ENCODE peak calls at places on chromosomes 11 and 22, in six cellular contexts. E is aorta, R is PC-3, D is mesendoderm, X is kidney, U is HCT116. N is an unnamed sample. For H3K36me3, the result is how much of the 10 kb centered on the place peaks cover.

GRCh38 chr11:45083544-45084087 is 62.8 kb upstream of the PRDM11 start:
- DNase-seq in E (no peak), R (peak), D (peak), X (no peak), U (no peak), N (peak)

GRCh38 chr11:2729841-2730240 is 30.0 kb upstream of the KCNQ1OT1 start:
- DNase-seq in E (no peak), R (no peak), D (no peak), X (no peak), U (no peak), N (no peak)

GRCh38 chr11:118051136-118051610 is 25.7 kb upstream of the TMPRSS4 start:
- DNase-seq in E (no peak), R (no peak), D (no peak), X (no peak), U (no peak), N (no peak)

GRCh38 chr22:45164217-45165123 is 745 bp downstream of the NUP50 start:
- DNase-seq in E (peak), R (no peak), D (peak), X (peak), U (no peak), N (no peak)

GRCh38 chr22:46043816-46044717 is 67.1 kb upstream of the WNT7B start:
- DNase-seq in E (no peak), R (peak), D (peak), X (peak), U (no peak), N (no peak)

GRCh38 chr11:46374815-46375214 is 6.7 kb upstream of the MDK start:
- DNase-seq in E (no peak), R (no peak), D (no peak), X (no peak), U (no peak), N (no peak)

GRCh38 chr11:69449320-69450063 is 32.0 kb upstream of the LINC01488 start:
- DNase-seq in E (peak), R (no peak), D (peak), X (peak), U (no peak), N (no peak)

GRCh38 chr22:23820748-23821211 is 18.0 kb downstream of the DERL3 start:
- DNase-seq in E (peak), R (no peak), D (no peak), X (peak), U (no peak), N (no peak)

GRCh38 chr11:7904910-7905309 is 26.2 kb downstream of the OR10A6 start:
- DNase-seq in E (no peak), R (peak), D (peak), X (no peak), U (no peak), N (peak)

GRCh38 chr11:76972051-76972450 is 62.1 kb upstream of the B3GNT6 start:
- DNase-seq in E (no peak), R (no peak), D (no peak), X (no peak), U (no peak), N (no peak)

GRCh38 chr11:18012314-18012905 is 437 bp downstream of the SERGEF start:
- DNase-seq in E (no peak), R (peak), D (peak), X (no peak), U (no peak), N (peak)

GRCh38 chr11:11608783-11609232 is 13.0 kb downstream of the GALNT18 start:
- DNase-seq in E (no peak), R (peak), D (no peak), X (no peak), U (no peak), N (peak)

GRCh38 chr11:12704049-12704448 is 29.8 kb downstream of the TEAD1 start:
- DNase-seq in E (no peak), R (peak), D (no peak), X (no peak), U (no peak), N (peak)

GRCh38 chr11:12705874-12706273 is 31.7 kb downstream of the TEAD1 start:
- DNase-seq in E (no peak), R (no peak), D (no peak), X (no peak), U (no peak), N (no peak)

GRCh38 chr11:12707500-12707880 is 33.3 kb downstream of the TEAD1 start:
- DNase-seq in E (no peak), R (no peak), D (no peak), X (no peak), U (no peak), N (no peak)

GRCh38 chr11:12702999-12703453 is 28.8 kb downstream of the TEAD1 start:
- DNase-seq in E (no peak), R (no peak), D (no peak), X (no peak), U (no peak), N (no peak)

GRCh38 chr11:12706531-12707499 is 32.6 kb downstream of the TEAD1 start:
- DNase-seq in E (no peak), R (no peak), D (no peak), X (peak), U (no peak), N (peak)
- H3K4me3 ChIP-seq in E (no peak), R (no peak), D (no peak), X (no peak), U (no peak), N (no peak)

GRCh38 chr11:63765688-63766241 is 2.8 kb downstream of the ZFTA start:
- DNase-seq in E (peak), R (no peak), D (no peak), X (peak), U (no peak), N (no peak)

GRCh38 chr11:63766501-63767270 is 1.9 kb downstream of the ZFTA start:
- DNase-seq in E (no peak), R (no peak), D (no peak), X (no peak), U (no peak), N (no peak)

GRCh38 chr11:63768232-63769043 is at the start of gene ZFTA:
- DNase-seq in E (peak), R (peak), D (peak), X (peak), U (no peak), N (no peak)

GRCh38 chr11:63769044-63769718 is 606 bp upstream of the ZFTA start:
- DNase-seq in E (peak), R (peak), D (no peak), X (peak), U (no peak), N (peak)

GRCh38 chr11:63767415-63768231 is 952 bp downstream of the ZFTA start:
- DNase-seq in E (peak), R (peak), D (peak), X (peak), U (peak), N (peak)
- H3K36me3 ChIP-seq in E (under half), R (under half), D (under half), X (under half), U (under half), N (under half)

GRCh38 chr11:102120006-102120405 is 9.8 kb downstream of the YAP1 start:
- DNase-seq in E (no peak), R (peak), D (no peak), X (no peak), U (no peak), N (peak)
- H3K4me3 ChIP-seq in E (no peak), R (peak), D (no peak), X (no peak), U (peak), N (no peak)

GRCh38 chr11:771617-772204 is 5.6 kb downstream of the GATD1 start:
- DNase-seq in E (no peak), R (no peak), D (no peak), X (peak), U (no peak), N (no peak)

GRCh38 chr11:769887-770641 is 7.2 kb downstream of the GATD1 start:
- DNase-seq in E (no peak), R (no peak), D (no peak), X (no peak), U (no peak), N (no peak)

GRCh38 chr11:773425-773824 is 3.9 kb downstream of the GATD1 start:
- DNase-seq in E (peak), R (no peak), D (no peak), X (no peak), U (no peak), N (no peak)

GRCh38 chr11:772429-773390 is 4.6 kb downstream of the GATD1 start:
- DNase-seq in E (peak), R (no peak), D (no peak), X (peak), U (no peak), N (no peak)

GRCh38 chr11:770642-771616 is 6.4 kb downstream of the GATD1 start:
- DNase-seq in E (peak), R (no peak), D (no peak), X (peak), U (no peak), N (no peak)
- H3K36me3 ChIP-seq in E (under half), R (under half), D (under half), X (under half), U (half or more), N (half or more)

DNA sequence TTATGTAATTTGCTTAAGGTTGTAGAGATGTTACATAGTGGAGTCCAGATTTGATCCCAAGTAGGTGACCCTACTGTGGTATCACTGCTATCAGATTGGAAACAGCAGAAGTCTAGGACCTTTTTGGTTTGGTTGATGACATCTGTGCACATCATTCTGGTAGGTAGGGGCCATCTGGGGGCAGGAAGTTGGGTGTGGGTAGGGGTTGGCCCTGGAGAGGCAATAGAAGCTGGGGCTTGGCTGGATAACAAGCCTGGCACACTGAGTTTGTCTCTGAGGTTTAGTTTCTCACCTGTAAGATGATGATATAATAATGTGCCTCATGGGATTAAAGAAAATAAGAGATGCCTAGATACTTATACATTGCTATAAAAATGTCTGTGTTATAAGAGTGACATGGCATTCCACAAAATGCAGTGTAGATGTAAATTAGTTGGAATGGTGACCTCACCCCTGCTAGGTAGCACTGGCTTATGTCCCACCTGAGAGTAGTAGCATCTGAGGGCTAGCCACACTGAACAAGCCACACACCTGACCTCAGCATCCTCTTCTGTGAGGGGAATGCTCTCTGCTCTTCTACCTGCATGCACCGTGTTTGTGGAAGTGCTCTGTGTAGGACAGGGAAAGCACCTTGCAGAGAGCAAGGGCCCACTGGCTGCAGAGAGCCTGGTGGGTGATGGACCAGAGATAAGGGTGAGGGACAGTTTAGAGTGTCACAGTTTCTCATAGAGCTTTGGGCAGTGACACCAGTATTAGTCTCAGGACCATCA is 36.9 kb downstream of the PTPRJ start:
- DNase-seq in E (no peak), R (no peak), D (no peak), X (no peak), U (no peak), N (no peak)
- H3K4me3 ChIP-seq in E (no peak), R (no peak), D (no peak), X (no peak), U (no peak), N (no peak)

GRCh38 chr11:47495856-47496217 is 46.9 kb upstream of the RAPSN start:
- DNase-seq in E (no peak), R (no peak), D (no peak), X (no peak), U (no peak), N (no peak)
- H3K36me3 ChIP-seq in E (under half), R (under half), D (under half), X (under half), U (under half), N (under half)

DNA sequence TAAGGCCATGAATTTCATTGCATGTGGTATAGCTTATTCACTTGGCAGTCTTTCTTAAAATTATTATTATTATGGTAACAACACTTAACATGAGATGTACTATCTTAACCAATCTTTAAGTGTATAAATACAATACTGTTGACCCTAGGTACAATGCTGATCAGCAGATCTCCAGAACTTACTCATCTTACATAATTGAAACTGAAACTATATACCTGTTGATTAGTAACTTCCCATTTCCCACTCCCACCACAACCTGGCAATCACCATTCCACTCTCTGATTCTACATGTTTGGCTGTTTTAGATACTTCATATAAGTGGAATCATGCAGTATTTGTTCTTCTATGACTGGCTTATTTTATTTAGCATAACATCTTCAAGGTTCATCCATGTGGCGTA is 150.2 kb upstream of the POU2AF2 start:
- DNase-seq in E (no peak), R (no peak), D (no peak), X (no peak), U (no peak), N (no peak)
- H3K4me3 ChIP-seq in E (no peak), R (no peak), D (no peak), X (no peak), U (no peak), N (no peak)